ENCODE peak calls at places on chromosomes 6 and 20, in four cellular contexts. T is Karpas-422, X is endothelial cell of umbilical vein, K is left ventricle myocardium inferior. U is an unnamed sample.

GRCh38 chr6:142421285-142422202 is 119.7 kb downstream of the ADGRG6 start:
- DNase-seq in K (no peak), X (no peak), T (no peak), U (no peak)

GRCh38 chr20:25629816-25630499 is 6.1 kb upstream of the NANP start:
- DNase-seq in K (no peak), X (no peak), T (no peak), U (no peak)

GRCh38 chr6:163994566-163994965 is 580.0 kb downstream of the QKI start:
- DNase-seq in X (no peak), K (no peak), T (no peak), U (no peak)

GRCh38 chr6:17741507-17741906 is 34.8 kb upstream of the NUP153 start:
- DNase-seq in K (no peak), X (no peak), T (no peak), U (no peak)

GRCh38 chr20:3235661-3236324 is 3.2 kb downstream of the SLC4A11 start:
- DNase-seq in X (peak; percentile 28), T (no peak), K (no peak), U (no peak)

GRCh38 chr20:23340524-23340923 is 10.1 kb upstream of the NXT1 start:
- DNase-seq in X (peak; percentile 84), K (peak; percentile 56), T (peak; percentile 79), U (no peak)

GRCh38 chr20:50425076-50425475 is 85.1 kb upstream of the PTPN1 start:
- DNase-seq in X (no peak), K (no peak), T (peak; percentile 62), U (no peak)

GRCh38 chr6:142746524-142746923 is 198.5 kb downstream of the HIVEP2 start:
- DNase-seq in T (peak; percentile 65), X (peak; percentile 55), K (no peak), U (no peak)

GRCh38 chr6:54112171-54112650 is 968 bp downstream of the MLIP start:
- DNase-seq in K (no peak), T (no peak), X (peak; percentile 91), U (no peak)

GRCh38 chr6:40342674-40343230 is 244.4 kb downstream of the LRFN2 start:
- DNase-seq in X (no peak), K (no peak), T (no peak), U (no peak)

GRCh38 chr6:17885079-17885478 is 102.4 kb downstream of the KIF13A start:
- DNase-seq in T (no peak), K (no peak), X (no peak), U (no peak)

GRCh38 chr20:44143896-44144295 is 43.1 kb downstream of the JPH2 start:
- DNase-seq in K (no peak), X (no peak), T (no peak), U (no peak)

GRCh38 chr6:152984387-152984872 is 1.6 kb upstream of the FBXO5 start:
- DNase-seq in X (no peak), T (peak; percentile 67), K (no peak), U (no peak)

GRCh38 chr6:133724726-133725125 is 164.2 kb upstream of the TCF21 start:
- DNase-seq in K (no peak), X (no peak), T (no peak), U (no peak)

GRCh38 chr6:17932362-17932852 is 55.0 kb downstream of the KIF13A start:
- DNase-seq in T (no peak), K (peak; percentile 57), X (peak; percentile 58), U (peak; percentile 51)

GRCh38 chr6:127201321-127201720 is 65.3 kb upstream of the RNF146 start:
- DNase-seq in X (peak; percentile 14), T (no peak), K (no peak), U (no peak)

GRCh38 chr6:133309579-133309978 is 68.4 kb downstream of the EYA4 start:
- DNase-seq in K (no peak), T (no peak), X (no peak), U (no peak)

GRCh38 chr6:98047881-98048280 is 764.9 kb upstream of the MMS22L start:
- DNase-seq in T (no peak), K (no peak), X (no peak), U (no peak)

GRCh38 chr6:168152306-168152963 is 73.4 kb upstream of the FRMD1 start:
- DNase-seq in K (no peak), X (no peak), T (no peak), U (no peak)
- H3K9me3 ChIP-seq in K (no peaks in the 10 kb centered on the region), X (no peaks in the 10 kb centered on the region), T (no peaks in the 10 kb centered on the region), U (no peaks in the 10 kb centered on the region)

GRCh38 chr6:75377386-75377785 is 92.8 kb upstream of the TMEM30A start:
- DNase-seq in K (no peak), T (no peak), X (no peak), U (no peak)

GRCh38 chr6:75378101-75378500 is 93.5 kb upstream of the TMEM30A start:
- DNase-seq in K (no peak), T (no peak), X (no peak), U (no peak)

GRCh38 chr6:75372884-75373283 is 88.3 kb upstream of the TMEM30A start:
- DNase-seq in K (no peak), T (no peak), X (no peak), U (no peak)

GRCh38 chr6:75376347-75377024 is 91.9 kb upstream of the TMEM30A start:
- DNase-seq in K (no peak), T (no peak), X (peak; percentile 61), U (no peak)

DNA sequence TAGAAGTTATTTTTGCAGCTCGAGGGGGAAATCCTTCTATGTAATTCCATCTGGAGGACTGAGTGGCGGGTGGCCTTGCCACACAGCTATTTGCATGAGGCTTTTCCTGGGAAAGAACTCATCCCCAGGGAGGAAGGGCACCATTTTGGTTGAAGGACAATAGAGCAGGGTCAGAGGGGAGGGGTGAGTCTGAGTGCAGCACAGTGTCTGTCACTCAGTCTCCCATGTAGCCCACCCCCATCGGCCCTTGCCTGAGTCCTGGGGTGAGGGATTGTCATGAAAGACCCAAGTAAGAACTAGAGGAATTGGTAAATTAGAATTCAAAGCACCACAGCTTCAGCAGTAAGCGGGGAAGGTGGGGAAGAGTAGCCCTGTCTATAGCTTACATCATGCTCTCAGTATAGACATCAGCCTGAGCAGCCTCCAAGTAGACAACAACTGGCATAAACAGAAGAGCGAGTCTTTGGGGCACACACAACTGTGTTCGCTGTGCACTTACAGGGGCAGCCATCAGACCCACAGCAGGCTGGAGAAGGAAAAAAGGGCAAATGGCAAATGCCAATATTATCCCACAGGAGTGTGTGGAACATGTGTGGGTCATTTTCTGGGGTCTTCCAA is 90.4 kb upstream of the TMEM30A start:
- DNase-seq in K (no peak), T (no peak), X (peak; percentile 67), U (no peak)
- H3K9me3 ChIP-seq in K (no peaks in the 10 kb centered on the region), T (no peaks in the 10 kb centered on the region), X (no peaks in the 10 kb centered on the region), U (no peaks in the 10 kb centered on the region)

GRCh38 chr20:56195946-56196345 is 52.6 kb upstream of the MC3R start:
- DNase-seq in X (no peak), K (no peak), T (no peak), U (no peak)
- H3K9me3 ChIP-seq in X (peaks cover 7% of the 10 kb centered on the region), K (peaks cover 22% of the 10 kb centered on the region), T (peaks cover 13% of the 10 kb centered on the region), U (peaks cover 15% of the 10 kb centered on the region)

DNA sequence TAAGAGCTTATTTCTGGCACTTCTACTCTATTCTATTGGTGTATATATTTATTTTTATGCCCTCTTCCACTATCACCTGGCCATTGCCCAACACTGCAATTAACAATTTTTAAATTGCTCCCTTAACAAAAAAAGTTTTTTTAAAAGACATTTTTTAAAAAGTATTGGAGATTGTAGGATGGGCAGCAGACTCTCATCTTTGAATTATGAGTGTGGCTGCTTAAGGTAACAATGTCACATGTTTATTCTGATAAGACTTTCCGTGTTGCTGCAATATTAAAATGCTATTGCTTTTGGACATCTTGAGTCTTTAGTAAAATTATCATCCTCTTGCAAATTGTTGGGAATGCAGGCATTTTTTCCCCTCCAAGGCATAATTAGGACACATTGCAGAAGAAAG is 31.4 kb downstream of the SMOC2 start:
- DNase-seq in X (no peak), K (no peak), T (no peak), U (no peak)
- H3K9me3 ChIP-seq in X (peaks cover 9% of the 10 kb centered on the region), K (peaks cover 6% of the 10 kb centered on the region), T (no peaks in the 10 kb centered on the region), U (no peaks in the 10 kb centered on the region)

GRCh38 chr6:100458841-100459154 is 5.9 kb downstream of the SIM1 start:
- DNase-seq in K (no peak), X (no peak), T (no peak), U (no peak)

GRCh38 chr6:100457251-100457990 is 7.3 kb downstream of the SIM1 start:
- DNase-seq in K (no peak), X (no peak), T (no peak), U (no peak)

GRCh38 chr6:100461273-100461919 is 3.3 kb downstream of the SIM1 start:
- DNase-seq in X (peak; percentile 68), K (no peak), T (no peak), U (no peak)

GRCh38 chr6:100460650-100461204 is 4.0 kb downstream of the SIM1 start:
- DNase-seq in T (peak; percentile 45), X (peak; percentile 51), K (no peak), U (no peak)

DNA sequence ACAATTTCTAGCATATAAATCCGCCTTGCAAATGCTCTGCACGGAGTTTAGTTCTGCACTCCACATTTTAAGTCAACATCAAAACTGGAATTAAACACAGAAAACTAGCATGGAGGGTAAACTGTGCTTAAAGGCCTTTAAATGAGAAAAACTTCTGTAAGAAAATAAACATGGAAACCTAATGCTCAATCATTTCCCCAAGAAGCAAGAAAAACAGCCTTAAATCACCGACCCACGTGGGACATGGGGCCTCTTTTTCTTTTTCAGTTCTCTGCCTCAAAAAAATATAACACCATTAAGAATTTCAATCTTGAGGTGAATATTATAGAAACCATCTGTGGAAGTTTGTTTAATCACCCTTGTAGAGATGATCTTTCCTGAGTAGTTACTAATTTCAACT is 5.4 kb downstream of the SIM1 start:
- DNase-seq in T (no peak), X (no peak), K (no peak), U (no peak)
- H3K9me3 ChIP-seq in T (no peaks in the 10 kb centered on the region), X (no peaks in the 10 kb centered on the region), K (no peaks in the 10 kb centered on the region), U (no peaks in the 10 kb centered on the region)

GRCh38 chr20:30505566-30505965 is 751.9 kb upstream of the DEFB115 start:
- DNase-seq in T (no peak), K (no peak), X (no peak), U (no peak)
- H3K9me3 ChIP-seq in T (peaks cover 6% of the 10 kb centered on the region), K (no peaks in the 10 kb centered on the region), X (peaks cover 6% of the 10 kb centered on the region), U (no peaks in the 10 kb centered on the region)